ENCODE peak calls at places on chromosomes 5 and 9, in ten cellular contexts. Y is A549; Z is posterior cingulate gyrus; G is stimulated activated CD4-positive, alpha-beta T cell treated with anti-CD3 and anti-CD28 coated beads, Interleukin-15, amount 100 ng/mL, for 1 hour; K is effector memory CD8-positive, alpha-beta T cell; W is H9; A is HT1080; J is aorta; I is GM20000; T is stomach. F is an unnamed sample.

GRCh38 chr5:141338538-141339306 is at the start of gene PCDHGA2:
- DNase-seq in J (no peak), A (peak), G (no peak), Y (peak), W (peak), K (no peak), I (peak), Z (no peak), T (no peak), F (no peak)

GRCh38 chr5:95883185-95884020 is 60.9 kb upstream of the GLRX start:
- DNase-seq in J (no peak), Z (no peak), Y (no peak), K (no peak), I (no peak), A (no peak), G (no peak), T (no peak), W (no peak), F (no peak)

GRCh38 chr9:131487621-131488031 is 15.1 kb upstream of the POMT1 start:
- DNase-seq in J (peak), G (no peak), K (no peak), I (no peak), A (no peak), Z (no peak), Y (no peak), T (no peak), W (no peak), F (no peak)

GRCh38 chr5:142104491-142104890 is 4.1 kb upstream of the NDFIP1 start:
- DNase-seq in K (no peak), T (no peak), G (no peak), J (no peak), A (no peak), Y (no peak), W (no peak), Z (no peak), I (no peak), F (no peak)

GRCh38 chr5:9105851-9106250 is 440.0 kb downstream of the SEMA5A start:
- DNase-seq in A (peak), Z (no peak), T (no peak), I (no peak), W (no peak), G (no peak), K (no peak), Y (no peak), J (no peak), F (no peak)

GRCh38 chr9:137148242-137148641 is 9.3 kb downstream of the GRIN1 start:
- DNase-seq in I (no peak), Y (no peak), A (no peak), Z (no peak), K (no peak), W (no peak), G (no peak), J (no peak), T (no peak), F (no peak)

GRCh38 chr9:116101516-116101915 is 52.1 kb upstream of the PAPPA start:
- DNase-seq in W (no peak), A (peak), I (no peak), K (no peak), Z (no peak), T (no peak), G (no peak), J (no peak), Y (peak), F (no peak)

GRCh38 chr9:38144421-38144820 is 75.4 kb upstream of the SHB start:
- DNase-seq in Z (no peak), I (no peak), K (no peak), J (no peak), G (no peak), Y (no peak), W (no peak), T (no peak), A (peak), F (no peak)

GRCh38 chr9:109381011-109381729 is 60.3 kb upstream of the EPB41L4B start:
- DNase-seq in A (peak), I (peak), Z (no peak), K (no peak), G (no peak), J (no peak), W (no peak), T (no peak), Y (no peak), F (no peak)

GRCh38 chr5:62077387-62077786 is 228.6 kb upstream of the KIF2A start:
- DNase-seq in G (no peak), W (no peak), Z (no peak), K (no peak), A (no peak), I (no peak), Y (no peak), T (no peak), J (no peak), F (no peak)

GRCh38 chr5:157502143-157502647 is 42.2 kb downstream of the NIPAL4 start:
- DNase-seq in I (peak), T (no peak), W (no peak), A (no peak), K (no peak), Z (no peak), Y (no peak), J (no peak), G (no peak), F (no peak)

GRCh38 chr5:174982381-174982780 is 258.0 kb downstream of the MSX2 start:
- DNase-seq in Z (no peak), Y (no peak), G (no peak), W (no peak), A (no peak), K (no peak), T (no peak), J (no peak), I (no peak), F (no peak)

GRCh38 chr9:97038551-97038908 is 412 bp downstream of the CTSV start:
- DNase-seq in Y (no peak), T (no peak), K (no peak), I (no peak), A (no peak), W (no peak), G (no peak), Z (no peak), J (no peak), F (no peak)

GRCh38 chr9:89376741-89377140 is 58.4 kb downstream of the SECISBP2 start:
- DNase-seq in J (no peak), T (no peak), A (no peak), G (no peak), W (no peak), Z (no peak), Y (no peak), I (no peak), K (no peak), F (no peak)

GRCh38 chr5:141121985-141122384 is 367 bp downstream of the PCDHB4 start:
- DNase-seq in K (no peak), T (no peak), W (peak), Y (no peak), G (no peak), Z (no peak), A (no peak), J (no peak), I (no peak), F (no peak)

GRCh38 chr5:109748545-109748944 is 58.8 kb downstream of the MAN2A1 start:
- DNase-seq in W (no peak), A (no peak), J (no peak), Z (no peak), I (no peak), Y (no peak), K (no peak), T (no peak), G (no peak), F (no peak)

GRCh38 chr9:4821133-4821532 is 28.4 kb downstream of the RCL1 start:
- DNase-seq in K (no peak), Z (no peak), J (no peak), A (no peak), Y (no peak), W (no peak), T (no peak), I (no peak), G (no peak), F (no peak)

GRCh38 chr5:141816598-141817399 is 61.4 kb downstream of the PCDH1 start:
- DNase-seq in K (no peak), A (no peak), J (no peak), W (peak), Z (no peak), I (no peak), G (no peak), T (no peak), Y (no peak), F (no peak)

GRCh38 chr5:73606206-73606753 is 19.7 kb upstream of the ARHGEF28 start:
- DNase-seq in G (no peak), Y (no peak), W (no peak), J (no peak), Z (no peak), A (no peak), I (no peak), T (no peak), K (no peak), F (no peak)

GRCh38 chr5:11191673-11192072 is 430.6 kb upstream of the DAP start:
- DNase-seq in I (no peak), A (no peak), K (no peak), Y (no peak), T (no peak), G (no peak), Z (no peak), W (no peak), J (no peak), F (no peak)

GRCh38 chr5:139394123-139394653 is 716 bp downstream of the PROB1 start:
- DNase-seq in J (peak), I (peak), Z (peak), K (peak), G (peak), T (no peak), A (no peak), Y (no peak), W (peak), F (no peak)

GRCh38 chr5:75710630-75711029 is 6.6 kb downstream of the POC5 start:
- DNase-seq in Z (no peak), K (no peak), J (no peak), Y (no peak), G (no peak), T (no peak), I (no peak), A (no peak), W (no peak), F (no peak)

GRCh38 chr5:153598099-153598498 is 107.6 kb downstream of the GRIA1 start:
- DNase-seq in Z (no peak), Y (no peak), G (no peak), I (no peak), K (no peak), T (no peak), W (no peak), A (no peak), J (no peak), F (no peak)

GRCh38 chr9:684055-684949 is 157.2 kb upstream of the DMRT1 start:
- DNase-seq in J (no peak), A (peak), Z (no peak), K (no peak), I (no peak), W (peak), T (no peak), Y (no peak), G (no peak), F (no peak)

GRCh38 chr5:87944553-87945320 is 323.9 kb downstream of the TMEM161B start:
- DNase-seq in T (peak), Z (peak), J (no peak), A (no peak), G (no peak), Y (no peak), K (no peak), I (no peak), W (peak), F (no peak)